ENCODE peak calls at places on chromosomes 12 and 14, in seven cellular contexts. W is Karpas-422; P is fibroblast of the aortic adventitia; E is activated naive CD8-positive, alpha-beta T cell treated with anti-CD3 and anti-CD28 coated beads, Interleukin-2, amount 50 U/mL, for 24 hours; O is MCF 10A; S is NT2/D1; B is epithelial cell of esophagus. A is an unnamed sample.

GRCh38 chr14:85813040-85813439 is 283.1 kb downstream of the FLRT2 start:
- DNase-seq in S (no peak), P (no peak), W (no peak), O (no peak), B (no peak), E (no peak), A (no peak)

GRCh38 chr12:51482808-51483532 is 58.3 kb downstream of the SLC4A8 start:
- DNase-seq in W (no peak), S (no peak), B (no peak), O (no peak), P (peak), E (peak), A (no peak)

GRCh38 chr12:77615331-77615730 is 215.4 kb upstream of the NAV3 start:
- DNase-seq in B (peak), P (peak), S (peak), W (peak), E (no peak), O (peak), A (peak)

GRCh38 chr12:51869931-51870330 is 18.0 kb upstream of the ANKRD33 start:
- DNase-seq in P (no peak), E (no peak), S (no peak), O (no peak), B (no peak), W (no peak), A (no peak)

GRCh38 chr12:104475269-104475668 is 18.5 kb downstream of the CHST11 start:
- DNase-seq in S (no peak), O (no peak), P (no peak), E (no peak), B (no peak), W (no peak), A (no peak)

GRCh38 chr14:67395086-67395875 is 16.7 kb downstream of the PLEK2 start:
- DNase-seq in S (no peak), B (no peak), O (no peak), W (no peak), P (no peak), E (no peak), A (no peak)

GRCh38 chr12:80044694-80045046 is 54.7 kb upstream of the OTOGL start:
- DNase-seq in P (peak), S (no peak), O (peak), B (peak), W (no peak), E (no peak), A (peak)

GRCh38 chr12:131897276-131897675 is 2.9 kb downstream of the ULK1 start:
- DNase-seq in O (no peak), S (no peak), E (no peak), B (no peak), W (no peak), P (no peak), A (no peak)

GRCh38 chr14:89673499-89674225 is 256.6 kb upstream of the FOXN3 start:
- DNase-seq in W (no peak), O (peak), E (no peak), P (peak), B (peak), S (no peak), A (no peak)

GRCh38 chr14:93753647-93754046 is 34.6 kb downstream of the PRIMA1 start:
- DNase-seq in W (no peak), S (no peak), E (no peak), B (no peak), P (no peak), O (no peak), A (no peak)

GRCh38 chr14:55713496-55713895 is 133.5 kb downstream of the KTN1 start:
- DNase-seq in O (peak), B (peak), S (no peak), P (no peak), E (no peak), W (no peak), A (no peak)

GRCh38 chr12:67721216-67721615 is 72.7 kb downstream of the DYRK2 start:
- DNase-seq in W (no peak), E (no peak), O (no peak), B (no peak), P (peak), S (no peak), A (no peak)

GRCh38 chr14:37036669-37037341 is 135.6 kb downstream of the SLC25A21 start:
- DNase-seq in S (no peak), W (no peak), P (peak), O (peak), B (no peak), E (no peak), A (no peak)

GRCh38 chr12:52415870-52416750 is 10.0 kb upstream of the KRT82 start:
- DNase-seq in E (no peak), P (peak), O (peak), S (no peak), W (no peak), B (peak), A (peak)

GRCh38 chr12:45121224-45121623 is 70.3 kb upstream of the DBX2 start:
- DNase-seq in P (no peak), E (no peak), S (no peak), O (no peak), B (no peak), W (peak), A (no peak)

GRCh38 chr12:120771097-120771496 is 45.5 kb downstream of the ACADS start:
- DNase-seq in W (no peak), P (no peak), S (no peak), O (no peak), B (no peak), E (no peak), A (no peak)

GRCh38 chr12:118290130-118290529 is 82.6 kb downstream of the TAOK3 start:
- DNase-seq in E (no peak), P (peak), S (no peak), W (no peak), O (no peak), B (no peak), A (no peak)

GRCh38 chr14:33922125-33922524 is 28.7 kb downstream of the EGLN3 start:
- DNase-seq in P (no peak), E (no peak), S (no peak), B (peak), W (no peak), O (peak), A (peak)

GRCh38 chr14:69235708-69236107 is 24.2 kb upstream of the GALNT16 start:
- DNase-seq in E (no peak), W (no peak), B (no peak), O (no peak), S (no peak), P (no peak), A (no peak)